ENCODE peak calls at places on chromosomes 5 and 9, in ten cellular contexts. One of them, this sample, is unnamed.

GRCh38 chr5:72709341-72709740 is 107.1 kb upstream of the TNPO1 start:
- DNase-seq in foreskin fibroblast: no peak
- DNase-seq in OCI-LY7: no peak
- DNase-seq in GM12892: no peak
- DNase-seq in NCI-H1694 treated with DMSO at 0.1 percent for 48 hours: no peak
- DNase-seq in central memory CD4-positive, alpha-beta T cell: no peak
- DNase-seq in cardiac fibroblast: no peak
- DNase-seq in endothelial cell of umbilical vein: no peak
- DNase-seq in EH: no peak
- DNase-seq in AG09309: no peak
- DNase-seq in this sample: no peak

GRCh38 chr9:125380406-125380805 is 118.8 kb downstream of the GAPVD1 start:
- DNase-seq in cardiac fibroblast: peak
- DNase-seq in OCI-LY7: no peak
- DNase-seq in endothelial cell of umbilical vein: no peak
- DNase-seq in central memory CD4-positive, alpha-beta T cell: no peak
- DNase-seq in NCI-H1694 treated with DMSO at 0.1 percent for 48 hours: no peak
- DNase-seq in foreskin fibroblast: no peak
- DNase-seq in EH: peak
- DNase-seq in GM12892: no peak
- DNase-seq in AG09309: no peak
- DNase-seq in this sample: no peak

GRCh38 chr5:75551471-75551870 is 39.8 kb downstream of the POLK start:
- DNase-seq in OCI-LY7: no peak
- DNase-seq in endothelial cell of umbilical vein: no peak
- DNase-seq in NCI-H1694 treated with DMSO at 0.1 percent for 48 hours: no peak
- DNase-seq in central memory CD4-positive, alpha-beta T cell: no peak
- DNase-seq in AG09309: peak
- DNase-seq in foreskin fibroblast: peak
- DNase-seq in EH: peak
- DNase-seq in cardiac fibroblast: peak
- DNase-seq in GM12892: no peak
- DNase-seq in this sample: no peak

GRCh38 chr5:149083846-149084245 is 21.0 kb upstream of the SH3TC2 start:
- DNase-seq in endothelial cell of umbilical vein: no peak
- DNase-seq in cardiac fibroblast: no peak
- DNase-seq in EH: no peak
- DNase-seq in foreskin fibroblast: no peak
- DNase-seq in NCI-H1694 treated with DMSO at 0.1 percent for 48 hours: no peak
- DNase-seq in GM12892: no peak
- DNase-seq in OCI-LY7: no peak
- DNase-seq in AG09309: no peak
- DNase-seq in central memory CD4-positive, alpha-beta T cell: no peak
- DNase-seq in this sample: no peak

GRCh38 chr5:95823738-95824609 is 1.4 kb upstream of the GLRX start:
- DNase-seq in NCI-H1694 treated with DMSO at 0.1 percent for 48 hours: no peak
- DNase-seq in AG09309: peak
- DNase-seq in central memory CD4-positive, alpha-beta T cell: peak
- DNase-seq in GM12892: no peak
- DNase-seq in cardiac fibroblast: peak
- DNase-seq in OCI-LY7: peak
- DNase-seq in endothelial cell of umbilical vein: peak
- DNase-seq in EH: peak
- DNase-seq in foreskin fibroblast: peak
- DNase-seq in this sample: peak

GRCh38 chr5:174901336-174901735 is 177.0 kb downstream of the MSX2 start:
- DNase-seq in foreskin fibroblast: no peak
- DNase-seq in NCI-H1694 treated with DMSO at 0.1 percent for 48 hours: no peak
- DNase-seq in cardiac fibroblast: no peak
- DNase-seq in OCI-LY7: no peak
- DNase-seq in GM12892: no peak
- DNase-seq in central memory CD4-positive, alpha-beta T cell: no peak
- DNase-seq in AG09309: no peak
- DNase-seq in endothelial cell of umbilical vein: no peak
- DNase-seq in EH: no peak
- DNase-seq in this sample: no peak

GRCh38 chr5:120096413-120096812 is 367.7 kb upstream of the PRR16 start:
- DNase-seq in EH: peak
- DNase-seq in NCI-H1694 treated with DMSO at 0.1 percent for 48 hours: no peak
- DNase-seq in central memory CD4-positive, alpha-beta T cell: no peak
- DNase-seq in cardiac fibroblast: peak
- DNase-seq in OCI-LY7: no peak
- DNase-seq in endothelial cell of umbilical vein: no peak
- DNase-seq in AG09309: no peak
- DNase-seq in GM12892: no peak
- DNase-seq in foreskin fibroblast: peak
- DNase-seq in this sample: no peak

GRCh38 chr9:136049451-136050265 is 45.4 kb downstream of the NACC2 start:
- DNase-seq in cardiac fibroblast: no peak
- DNase-seq in EH: no peak
- DNase-seq in OCI-LY7: no peak
- DNase-seq in AG09309: no peak
- DNase-seq in foreskin fibroblast: no peak
- DNase-seq in NCI-H1694 treated with DMSO at 0.1 percent for 48 hours: no peak
- DNase-seq in endothelial cell of umbilical vein: no peak
- DNase-seq in GM12892: peak
- DNase-seq in central memory CD4-positive, alpha-beta T cell: no peak
- DNase-seq in this sample: no peak

GRCh38 chr5:14204785-14205321 is 61.7 kb downstream of the TRIO start:
- DNase-seq in foreskin fibroblast: peak
- DNase-seq in endothelial cell of umbilical vein: peak
- DNase-seq in central memory CD4-positive, alpha-beta T cell: no peak
- DNase-seq in EH: peak
- DNase-seq in GM12892: no peak
- DNase-seq in AG09309: peak
- DNase-seq in OCI-LY7: peak
- DNase-seq in cardiac fibroblast: peak
- DNase-seq in NCI-H1694 treated with DMSO at 0.1 percent for 48 hours: no peak
- DNase-seq in this sample: peak

GRCh38 chr5:180081481-180081880 is 9.9 kb upstream of the RNF130 start:
- DNase-seq in NCI-H1694 treated with DMSO at 0.1 percent for 48 hours: no peak
- DNase-seq in AG09309: no peak
- DNase-seq in GM12892: no peak
- DNase-seq in OCI-LY7: no peak
- DNase-seq in endothelial cell of umbilical vein: no peak
- DNase-seq in cardiac fibroblast: no peak
- DNase-seq in central memory CD4-positive, alpha-beta T cell: no peak
- DNase-seq in EH: no peak
- DNase-seq in foreskin fibroblast: no peak
- DNase-seq in this sample: no peak

GRCh38 chr9:81030027-81030426 is 659.3 kb downstream of the TLE1 start:
- DNase-seq in cardiac fibroblast: no peak
- DNase-seq in foreskin fibroblast: no peak
- DNase-seq in NCI-H1694 treated with DMSO at 0.1 percent for 48 hours: no peak
- DNase-seq in OCI-LY7: no peak
- DNase-seq in EH: no peak
- DNase-seq in GM12892: no peak
- DNase-seq in central memory CD4-positive, alpha-beta T cell: no peak
- DNase-seq in endothelial cell of umbilical vein: no peak
- DNase-seq in AG09309: no peak
- DNase-seq in this sample: no peak

GRCh38 chr5:73273379-73274050 is 100.5 kb downstream of the TMEM174 start:
- DNase-seq in OCI-LY7: no peak
- DNase-seq in AG09309: no peak
- DNase-seq in EH: no peak
- DNase-seq in endothelial cell of umbilical vein: no peak
- DNase-seq in foreskin fibroblast: no peak
- DNase-seq in GM12892: no peak
- DNase-seq in NCI-H1694 treated with DMSO at 0.1 percent for 48 hours: no peak
- DNase-seq in central memory CD4-positive, alpha-beta T cell: no peak
- DNase-seq in cardiac fibroblast: no peak
- DNase-seq in this sample: no peak

GRCh38 chr5:140322751-140323731 is 20.1 kb upstream of the PFDN1 start:
- DNase-seq in AG09309: peak
- DNase-seq in foreskin fibroblast: peak
- DNase-seq in GM12892: no peak
- DNase-seq in OCI-LY7: no peak
- DNase-seq in EH: peak
- DNase-seq in central memory CD4-positive, alpha-beta T cell: no peak
- DNase-seq in NCI-H1694 treated with DMSO at 0.1 percent for 48 hours: no peak
- DNase-seq in endothelial cell of umbilical vein: peak
- DNase-seq in cardiac fibroblast: peak
- DNase-seq in this sample: peak

GRCh38 chr9:77981332-77981731 is 50.3 kb downstream of the GNAQ start:
- DNase-seq in GM12892: no peak
- DNase-seq in AG09309: no peak
- DNase-seq in foreskin fibroblast: peak
- DNase-seq in central memory CD4-positive, alpha-beta T cell: no peak
- DNase-seq in endothelial cell of umbilical vein: peak
- DNase-seq in EH: peak
- DNase-seq in OCI-LY7: no peak
- DNase-seq in cardiac fibroblast: peak
- DNase-seq in NCI-H1694 treated with DMSO at 0.1 percent for 48 hours: no peak
- DNase-seq in this sample: no peak